ENCODE peak calls at places on chromosomes 16 and 17, in ten cellular contexts. I is stimulated activated CD8-positive, alpha-beta memory T cell treated with anti-CD3 and anti-CD28 coated beads, Interleukin-4, amount 100 ng/mL, for 1 hour; Y is smooth muscle cell of the brain vasculature; O is stimulated activated CD4-positive, alpha-beta T cell treated with anti-CD3 and anti-CD28 coated beads, Interleukin-4, amount 100 ng/mL, for 24 hours; J is stomach; E is anterior cingulate cortex; V is MM.1S; S is T-helper 17 cell; U is T-cell; X is effector memory CD4-positive, alpha-beta T cell. M is an unnamed sample.

GRCh38 chr17:62703269-62703775 is 75.9 kb downstream of the MRC2 start:
- DNase-seq in I (no peak), Y (no peak), O (peak), J (peak), E (no peak), V (no peak), S (no peak), U (no peak), X (no peak), M (no peak)

GRCh38 chr17:78356163-78356713 is 3.6 kb downstream of the SOCS3 start:
- DNase-seq in I (peak), Y (no peak), O (peak), J (peak), E (no peak), V (peak), S (peak), U (peak), X (peak), M (peak)

GRCh38 chr17:31900877-31901276 is 631 bp downstream of the UTP6 start:
- DNase-seq in I (no peak), Y (no peak), O (no peak), J (no peak), E (no peak), V (peak), S (no peak), U (no peak), X (no peak), M (no peak)

GRCh38 chr17:13587487-13588338 is 14.0 kb downstream of the HS3ST3A1 start:
- DNase-seq in I (no peak), Y (no peak), O (no peak), J (no peak), E (no peak), V (no peak), S (no peak), U (no peak), X (no peak), M (no peak)

GRCh38 chr17:57876866-57877237 is 27.0 kb upstream of the MRPS23 start:
- DNase-seq in I (no peak), Y (no peak), O (no peak), J (no peak), E (no peak), V (no peak), S (no peak), U (no peak), X (no peak), M (no peak)

GRCh38 chr16:79093554-79093967 is 507.0 kb downstream of the MAF start:
- DNase-seq in I (no peak), Y (no peak), O (peak), J (no peak), E (peak), V (no peak), S (no peak), U (no peak), X (no peak), M (peak)

GRCh38 chr17:54883939-54884338 is 16.7 kb upstream of the TOM1L1 start:
- DNase-seq in I (no peak), Y (no peak), O (no peak), J (no peak), E (no peak), V (no peak), S (no peak), U (no peak), X (no peak), M (no peak)

GRCh38 chr17:48583708-48584582 is 5.8 kb upstream of the HOXB4 start:
- DNase-seq in I (no peak), Y (no peak), O (no peak), J (no peak), E (no peak), V (no peak), S (no peak), U (no peak), X (no peak), M (no peak)

GRCh38 chr16:10736926-10737625 is 6.6 kb upstream of the NUBP1 start:
- DNase-seq in I (peak), Y (peak), O (peak), J (peak), E (peak), V (peak), S (peak), U (peak), X (peak), M (peak)

GRCh38 chr16:55737966-55738365 is 82.2 kb downstream of the SLC6A2 start:
- DNase-seq in I (no peak), Y (no peak), O (no peak), J (no peak), E (no peak), V (no peak), S (no peak), U (no peak), X (no peak), M (no peak)

GRCh38 chr16:57041182-57042156 is 50.9 kb upstream of the CPNE2 start:
- DNase-seq in I (peak), Y (no peak), O (peak), J (peak), E (no peak), V (peak), S (peak), U (peak), X (peak), M (peak)

GRCh38 chr17:40293363-40293762 is 5.7 kb downstream of the CDC6 start:
- DNase-seq in I (no peak), Y (no peak), O (no peak), J (no peak), E (no peak), V (no peak), S (no peak), U (no peak), X (no peak), M (no peak)

GRCh38 chr16:48438414-48438813 is 53.2 kb upstream of the SIAH1 start:
- DNase-seq in I (no peak), Y (no peak), O (no peak), J (no peak), E (no peak), V (no peak), S (no peak), U (no peak), X (no peak), M (no peak)

GRCh38 chr17:71511266-71511995 is 609.4 kb upstream of the SOX9 start:
- DNase-seq in I (no peak), Y (no peak), O (no peak), J (no peak), E (no peak), V (no peak), S (no peak), U (no peak), X (no peak), M (no peak)

GRCh38 chr17:1792495-1793446 is 30.9 kb downstream of the SERPINF1 start:
- DNase-seq in I (no peak), Y (no peak), O (no peak), J (no peak), E (no peak), V (no peak), S (no peak), U (no peak), X (no peak), M (no peak)

GRCh38 chr16:8958344-8958808 is 5.3 kb downstream of the USP7 start:
- DNase-seq in I (no peak), Y (no peak), O (peak), J (no peak), E (no peak), V (no peak), S (no peak), U (no peak), X (peak), M (no peak)

GRCh38 chr17:1029912-1030656 is 33.2 kb downstream of the TIMM22 start:
- DNase-seq in I (no peak), Y (no peak), O (no peak), J (no peak), E (no peak), V (no peak), S (no peak), U (no peak), X (no peak), M (no peak)

GRCh38 chr16:18834873-18835272 is 33.5 kb upstream of the ARL6IP1 start:
- DNase-seq in I (no peak), Y (no peak), O (no peak), J (no peak), E (no peak), V (no peak), S (no peak), U (no peak), X (no peak), M (no peak)

GRCh38 chr17:13582776-13583414 is 18.8 kb downstream of the HS3ST3A1 start:
- DNase-seq in I (no peak), Y (no peak), O (no peak), J (no peak), E (no peak), V (no peak), S (no peak), U (no peak), X (no peak), M (no peak)

GRCh38 chr17:44219636-44220210 is at the start of gene UBTF:
- DNase-seq in I (peak), Y (no peak), O (peak), J (peak), E (peak), V (peak), S (peak), U (peak), X (peak), M (peak)

GRCh38 chr17:79461041-79461440 is 149.8 kb downstream of the RBFOX3 start:
- DNase-seq in I (no peak), Y (no peak), O (no peak), J (no peak), E (no peak), V (no peak), S (no peak), U (no peak), X (no peak), M (no peak)

GRCh38 chr17:68248199-68248825 is 469 bp downstream of the AMZ2 start:
- DNase-seq in I (no peak), Y (peak), O (no peak), J (peak), E (no peak), V (peak), S (no peak), U (no peak), X (no peak), M (no peak)

GRCh38 chr17:8583954-8584353 is 46.6 kb downstream of the MYH10 start:
- DNase-seq in I (no peak), Y (no peak), O (no peak), J (no peak), E (no peak), V (no peak), S (no peak), U (no peak), X (no peak), M (no peak)

GRCh38 chr17:66383353-66383752 is 80.9 kb downstream of the PRKCA start:
- DNase-seq in I (no peak), Y (peak), O (no peak), J (no peak), E (no peak), V (no peak), S (no peak), U (no peak), X (no peak), M (no peak)

GRCh38 chr17:64240741-64241347 is 22.2 kb downstream of the TEX2 start:
- DNase-seq in I (no peak), Y (no peak), O (no peak), J (no peak), E (no peak), V (no peak), S (no peak), U (no peak), X (no peak), M (no peak)

GRCh38 chr16:48378836-48379235 is 6.4 kb downstream of the SIAH1 start:
- DNase-seq in I (no peak), Y (no peak), O (no peak), J (no peak), E (no peak), V (no peak), S (no peak), U (no peak), X (no peak), M (no peak)

GRCh38 chr16:1121009-1121408 is 25.0 kb upstream of the C1QTNF8 start:
- DNase-seq in I (no peak), Y (no peak), O (no peak), J (no peak), E (no peak), V (no peak), S (no peak), U (no peak), X (no peak), M (no peak)

GRCh38 chr17:40021471-40021961 is 6.3 kb downstream of the CSF3 start:
- DNase-seq in I (no peak), Y (no peak), O (no peak), J (no peak), E (no peak), V (no peak), S (no peak), U (no peak), X (no peak), M (no peak)